ENCODE peak calls at places on chromosomes 12 and 14, in seven cellular contexts. L, V, G, N, F, S and R are unnamed samples.

GRCh38 chr14:80930836-80931389 is 10.6 kb downstream of the CEP128 start:
- DNase-seq in V (no peak), G (no peak), L (peak; percentile 3), F (no peak), N (no peak), S (no peak), R (no peak)

GRCh38 chr12:68231229-68231628 is 5.6 kb upstream of the IL26 start:
- DNase-seq in F (no peak), G (no peak), N (no peak), L (no peak), S (no peak), V (no peak), R (no peak)

GRCh38 chr12:126509587-126509986 is 1444.4 kb downstream of the AACS start:
- DNase-seq in S (no peak), V (no peak), L (no peak), F (no peak), N (no peak), G (no peak), R (no peak)

GRCh38 chr14:64440494-64440893 is 24.8 kb upstream of the AKAP5 start:
- DNase-seq in N (no peak), L (no peak), F (no peak), S (no peak), V (no peak), G (no peak), R (no peak)

GRCh38 chr12:113980537-113981337 is 14.6 kb upstream of the RBM19 start:
- DNase-seq in S (no peak), L (peak; percentile 79), V (peak; percentile 17), G (peak; percentile 61), F (no peak), N (no peak), R (peak; percentile 47)

GRCh38 chr12:59500915-59501314 is 94.9 kb upstream of the SLC16A7 start:
- DNase-seq in L (no peak), S (no peak), N (no peak), G (no peak), V (no peak), F (no peak), R (no peak)

GRCh38 chr12:11070999-11071398 is 8.9 kb upstream of the TAS2R46 start:
- DNase-seq in N (no peak), G (no peak), L (no peak), V (no peak), S (no peak), F (no peak), R (no peak)

GRCh38 chr14:69141550-69141949 is 11.4 kb downstream of the DCAF5 start:
- DNase-seq in G (no peak), L (no peak), S (no peak), V (no peak), F (no peak), N (no peak), R (no peak)

GRCh38 chr14:46550836-46551235 is 100.7 kb downstream of the RPL10L start:
- DNase-seq in N (no peak), F (no peak), L (no peak), V (no peak), G (no peak), S (no peak), R (no peak)

GRCh38 chr14:99537399-99537798 is 56.2 kb downstream of the CCNK start:
- DNase-seq in F (no peak), L (peak; percentile 48), V (peak; percentile 66), S (no peak), G (no peak), N (no peak), R (no peak)

GRCh38 chr14:61269321-61270083 is 11.6 kb downstream of the TMEM30B start:
- DNase-seq in F (no peak), N (no peak), L (peak; percentile 77), S (peak; percentile 84), V (peak; percentile 84), G (peak; percentile 79), R (peak; percentile 82)

GRCh38 chr12:98154850-98155249 is 360.5 kb upstream of the TMPO start:
- DNase-seq in G (peak; percentile 12), N (no peak), F (peak; percentile 53), L (peak; percentile 23), S (no peak), V (peak; percentile 57), R (peak; percentile 6)

GRCh38 chr12:87382959-87383591 is 646.1 kb downstream of the C12orf50 start:
- DNase-seq in L (no peak), S (no peak), G (no peak), V (no peak), F (no peak), N (no peak), R (no peak)

GRCh38 chr12:91017511-91018263 is 12.9 kb upstream of the EPYC start:
- DNase-seq in V (no peak), G (no peak), S (no peak), L (no peak), N (no peak), F (no peak), R (no peak)

GRCh38 chr14:100736269-100737180 is 9.8 kb downstream of the DLK1 start:
- DNase-seq in S (peak; percentile 18), N (no peak), V (no peak), G (no peak), L (no peak), F (no peak), R (no peak)

GRCh38 chr12:11595080-11595479 is 54.4 kb upstream of the ETV6 start:
- DNase-seq in N (no peak), G (no peak), F (no peak), S (no peak), V (no peak), L (no peak), R (no peak)

GRCh38 chr14:50875359-50876090 is 3.7 kb downstream of the ABHD12B start:
- DNase-seq in S (no peak), G (no peak), N (no peak), L (no peak), V (no peak), F (no peak), R (no peak)

GRCh38 chr14:85254718-85255117 is 275.2 kb upstream of the FLRT2 start:
- DNase-seq in N (no peak), S (no peak), V (no peak), L (no peak), F (no peak), G (no peak), R (no peak)

GRCh38 chr12:6321905-6322304 is 11.4 kb downstream of the PLEKHG6 start:
- DNase-seq in S (no peak), N (no peak), L (no peak), G (no peak), F (no peak), V (no peak), R (no peak)

GRCh38 chr12:6322969-6323339 is 12.5 kb downstream of the PLEKHG6 start:
- DNase-seq in L (no peak), S (no peak), V (no peak), G (no peak), F (no peak), N (no peak), R (no peak)

GRCh38 chr12:6322352-6322751 is 11.9 kb downstream of the PLEKHG6 start:
- DNase-seq in L (no peak), S (no peak), F (no peak), G (no peak), V (no peak), N (no peak), R (no peak)

GRCh38 chr12:6323995-6324711 is 13.7 kb downstream of the PLEKHG6 start:
- DNase-seq in L (peak; percentile 6), F (no peak), N (no peak), G (no peak), V (no peak), S (no peak), R (no peak)

GRCh38 chr12:6323340-6323994 is 13.0 kb downstream of the PLEKHG6 start:
- DNase-seq in N (no peak), F (no peak), V (peak; percentile 54), G (peak; percentile 70), L (peak; percentile 92), S (peak; percentile 80), R (no peak)
- H3K4me3 ChIP-seq in N (no peak overlapping the region), F (peak overlapping the region; percentile 19), V (no peak overlapping the region), G (no peak overlapping the region), L (peak overlapping the region; percentile 11), S (peak overlapping the region; percentile 1), R (no peak overlapping the region)

DNA sequence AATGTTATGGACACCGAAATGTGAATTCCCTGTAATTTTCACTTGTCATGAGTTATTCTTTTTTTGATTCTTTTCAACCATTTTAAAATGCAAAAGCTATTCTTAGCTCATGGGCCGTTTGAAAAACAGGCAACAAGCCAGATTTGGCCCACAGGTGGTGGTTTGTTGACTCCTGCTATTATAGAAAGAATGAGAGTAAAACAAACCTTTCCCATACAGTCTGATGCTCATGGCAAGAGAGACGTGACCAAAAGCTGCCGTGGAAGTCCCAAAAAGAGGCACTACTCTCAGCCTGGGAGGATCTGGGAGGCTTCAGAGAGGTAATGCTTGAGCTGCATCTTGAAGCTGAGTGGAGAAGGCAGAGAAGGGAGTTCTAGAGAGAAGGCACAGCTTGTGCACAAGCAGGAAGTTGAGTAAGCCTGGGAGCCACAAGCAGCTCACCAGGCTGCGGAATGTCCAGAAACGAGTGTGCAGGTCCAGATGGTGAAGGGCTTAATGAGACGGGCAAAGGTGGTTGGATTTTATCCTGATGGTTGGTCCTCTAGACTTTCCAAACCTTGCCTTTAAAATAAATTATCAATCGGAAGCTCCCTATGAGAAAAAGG is 9.6 kb downstream of the PLXNC1 start:
- DNase-seq in G (no peak), F (no peak), S (no peak), V (peak; percentile 45), L (no peak), N (no peak), R (no peak)
- TF ChIP-seq POLR2A in G (no peak), F (no peak), S (no peak), V (no peak), L (no peak), N (no peak), R (no peak)

GRCh38 chr14:30373053-30373849 is 185.7 kb upstream of the G2E3 start:
- DNase-seq in G (no peak), L (no peak), N (no peak), S (no peak), V (no peak), F (no peak), R (no peak)

GRCh38 chr14:30369531-30370180 is 189.3 kb upstream of the G2E3 start:
- DNase-seq in V (no peak), S (no peak), L (no peak), N (no peak), G (no peak), F (no peak), R (no peak)

GRCh38 chr14:30375280-30375892 is 183.6 kb upstream of the G2E3 start:
- DNase-seq in S (peak; percentile 64), L (peak; percentile 58), V (peak; percentile 68), N (no peak), G (peak; percentile 39), F (no peak), R (peak; percentile 29)
- TF ChIP-seq CTCF in S (peak; percentile 8), L (peak; percentile 48), V (peak; percentile 74), N (no peak), G (peak; percentile 26), F (peak; percentile 71), R (peak; percentile 56)

GRCh38 chr14:21262410-21262809 is 6.8 kb downstream of the HNRNPC start:
- DNase-seq in N (no peak), L (no peak), S (no peak), G (no peak), F (no peak), V (no peak), R (no peak)

GRCh38 chr14:21264025-21264801 is 5.0 kb downstream of the HNRNPC start:
- DNase-seq in F (no peak), S (no peak), L (no peak), V (no peak), N (no peak), G (no peak), R (no peak)

GRCh38 chr14:21267431-21267845 is 1.8 kb downstream of the HNRNPC start:
- DNase-seq in S (no peak), N (no peak), G (no peak), F (no peak), L (no peak), V (no peak), R (no peak)

GRCh38 chr14:21261824-21262223 is 7.4 kb downstream of the HNRNPC start:
- DNase-seq in V (no peak), L (no peak), F (no peak), S (no peak), G (no peak), N (no peak), R (no peak)

GRCh38 chr14:21263284-21264024 is 5.8 kb downstream of the HNRNPC start:
- DNase-seq in F (no peak), N (no peak), S (no peak), V (no peak), G (no peak), L (no peak), R (no peak)
- H3K4me3 ChIP-seq in F (no peak overlapping the region), N (no peak overlapping the region), S (no peak overlapping the region), V (no peak overlapping the region), G (no peak overlapping the region), L (peak overlapping the region; percentile 10), R (no peak overlapping the region)